ENCODE peak calls at places on chromosomes 5 and 9, in four cellular contexts. P, X, S and M are unnamed samples.

GRCh38 chr5:131377785-131378325 is 114.0 kb downstream of the CDC42SE2 start:
- DNase-seq in P (no peak), X (peak; percentile 75), S (no peak), M (no peak)

GRCh38 chr9:69554945-69555344 is 117.2 kb downstream of the APBA1 start:
- DNase-seq in P (no peak), X (peak; percentile 86), S (no peak), M (peak; percentile 77)

GRCh38 chr9:92807757-92808725 is 43.4 kb upstream of the BICD2 start:
- DNase-seq in P (no peak), X (no peak), S (no peak), M (no peak)

GRCh38 chr9:76516350-76516749 is 57.4 kb downstream of the GCNT1 start:
- DNase-seq in P (peak; percentile 30), X (peak; percentile 23), S (no peak), M (no peak)

GRCh38 chr5:149837680-149838269 is 106.8 kb downstream of the PDE6A start:
- DNase-seq in P (peak; percentile 61), X (peak; percentile 80), S (peak; percentile 26), M (no peak)

GRCh38 chr9:35164711-35165110 is 2.9 kb downstream of the UNC13B start:
- DNase-seq in P (no peak), X (peak; percentile 70), S (no peak), M (no peak)

GRCh38 chr5:153445875-153446567 is 44.4 kb upstream of the GRIA1 start:
- DNase-seq in P (peak; percentile 33), X (no peak), S (peak; percentile 17), M (no peak)

GRCh38 chr5:655406-655805 is 37.7 kb downstream of the TPPP start:
- DNase-seq in P (no peak), X (no peak), S (no peak), M (no peak)

GRCh38 chr5:75951158-75951557 is 132.0 kb upstream of the SV2C start:
- DNase-seq in P (peak; percentile 48), X (no peak), S (no peak), M (peak; percentile 97)

GRCh38 chr5:61167382-61167781 is 5.1 kb upstream of the SMIM15 start:
- DNase-seq in P (peak; percentile 76), X (peak; percentile 79), S (peak; percentile 41), M (no peak)

GRCh38 chr9:20906326-20906725 is 125.1 kb downstream of the HACD4 start:
- DNase-seq in P (no peak), X (no peak), S (no peak), M (no peak)

GRCh38 chr5:157288405-157289163 is 22.7 kb downstream of the CYFIP2 start:
- DNase-seq in P (no peak), X (no peak), S (no peak), M (no peak)